ENCODE peak calls at places on chromosomes 7 and 10, in four cellular contexts. F, P, M and Y are unnamed samples.

GRCh38 chr7:42617781-42618457 is 294.0 kb downstream of the C7orf25 start:
- DNase-seq in M (no peak), P (no peak), F (no peak), Y (no peak)

GRCh38 chr7:127187740-127188139 is 65.0 kb downstream of the GRM8 start:
- DNase-seq in F (no peak), M (no peak), P (no peak), Y (no peak)

GRCh38 chr10:33252794-33253203 is 81.7 kb downstream of the NRP1 start:
- DNase-seq in F (no peak), M (no peak), P (no peak), Y (no peak)

GRCh38 chr7:114720725-114721124 is 201.2 kb upstream of the MDFIC start:
- DNase-seq in P (no peak), F (no peak), M (no peak), Y (no peak)

GRCh38 chr10:1367938-1368697 is 311.9 kb downstream of the WDR37 start:
- DNase-seq in F (no peak), M (no peak), P (no peak), Y (no peak)

GRCh38 chr7:47574473-47575328 is 7.2 kb downstream of the TNS3 start:
- DNase-seq in M (no peak), P (peak; percentile 69), F (no peak), Y (no peak)

GRCh38 chr10:131477457-131478205 is 166.1 kb upstream of the TCERG1L start:
- DNase-seq in F (no peak), M (no peak), P (no peak), Y (no peak)

GRCh38 chr7:30019960-30020359 is 6.5 kb downstream of the FKBP14 start:
- DNase-seq in F (no peak), P (no peak), M (no peak), Y (no peak)

GRCh38 chr10:3740157-3740871 is 44.7 kb downstream of the KLF6 start:
- DNase-seq in F (no peak), M (no peak), P (no peak), Y (no peak)

GRCh38 chr10:73061743-73062142 is 34.9 kb downstream of the P4HA1 start:
- DNase-seq in F (no peak), P (no peak), M (no peak), Y (no peak)

GRCh38 chr7:47552631-47553030 is 29.3 kb downstream of the TNS3 start:
- DNase-seq in P (peak; percentile 35), F (peak; percentile 35), M (no peak), Y (no peak)

GRCh38 chr7:83599131-83599530 is 49.8 kb downstream of the SEMA3E start:
- DNase-seq in P (no peak), F (no peak), M (no peak), Y (no peak)

GRCh38 chr7:119341822-119342221 is 931.2 kb upstream of the KCND2 start:
- DNase-seq in P (no peak), M (no peak), F (no peak), Y (no peak)

GRCh38 chr7:142785841-142786250 is 15.1 kb downstream of the PRSS2 start:
- DNase-seq in M (no peak), F (no peak), P (no peak), Y (no peak)

GRCh38 chr7:143877076-143877475 is 24.9 kb downstream of the TCAF1 start:
- DNase-seq in F (no peak), M (no peak), P (no peak), Y (no peak)

GRCh38 chr7:80916770-80917681 is 1.8 kb downstream of the SEMA3C start:
- DNase-seq in P (no peak), M (no peak), F (no peak), Y (no peak)

GRCh38 chr7:24029068-24029467 is 254.9 kb upstream of the NPY start:
- DNase-seq in M (no peak), P (no peak), F (no peak), Y (no peak)

GRCh38 chr10:22252801-22253577 is 35.2 kb upstream of the EBLN1 start:
- DNase-seq in F (peak; percentile 72), M (peak; percentile 12), P (no peak), Y (peak; percentile 23)

GRCh38 chr7:31767686-31768358 is 80.8 kb downstream of the PPP1R17 start:
- DNase-seq in M (no peak), P (no peak), F (no peak), Y (no peak)

GRCh38 chr10:94349327-94349726 is 13.4 kb downstream of the NOC3L start:
- DNase-seq in P (no peak), F (no peak), M (no peak), Y (no peak)

GRCh38 chr10:86941426-86941825 is 16.0 kb downstream of the MMRN2 start:
- DNase-seq in P (no peak), M (no peak), F (no peak), Y (no peak)

GRCh38 chr10:103514244-103514643 is 20.7 kb downstream of the NEURL1 start:
- DNase-seq in P (no peak), M (no peak), F (no peak), Y (no peak)

GRCh38 chr7:6139189-6139996 is 108.2 kb downstream of the ANKRD61 start:
- DNase-seq in P (no peak), M (no peak), F (no peak), Y (no peak)

GRCh38 chr10:118369806-118370205 is 27.7 kb upstream of the FAM204A start:
- DNase-seq in P (no peak), F (no peak), M (no peak), Y (no peak)

GRCh38 chr7:143372070-143372469 is 9.1 kb upstream of the ZYX start:
- DNase-seq in P (no peak), M (no peak), F (peak; percentile 77), Y (peak; percentile 81)

DNA sequence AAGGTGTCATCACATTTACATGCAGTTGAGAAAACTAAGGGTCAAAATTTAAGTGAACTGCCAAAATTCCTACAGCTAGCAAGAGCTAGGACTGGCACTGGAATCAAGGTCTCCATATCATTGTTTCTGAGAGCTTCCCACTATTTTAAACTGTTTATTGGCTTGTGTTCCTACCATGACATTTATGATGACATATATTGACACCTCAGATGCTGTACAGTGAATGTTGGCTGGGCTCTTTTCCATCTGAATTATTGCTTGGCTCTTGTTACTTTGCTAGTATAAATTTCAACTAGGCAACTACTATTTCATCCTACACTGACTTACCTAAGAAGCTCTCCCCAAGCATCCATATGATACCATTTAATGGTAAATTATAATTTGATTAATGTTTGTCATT is 2.0 kb downstream of the THSD7A start:
- DNase-seq in P (no peak), M (no peak), F (no peak), Y (no peak)
- H3K4me3 ChIP-seq in P (no peak overlapping the region), M (no peak overlapping the region), F (no peak overlapping the region), Y (no peak overlapping the region)

GRCh38 chr10:101096378-101096777 is 34.6 kb downstream of the KAZALD1 start:
- DNase-seq in M (no peak), F (no peak), P (no peak), Y (no peak)

GRCh38 chr10:101092742-101093386 is 31.1 kb downstream of the KAZALD1 start:
- DNase-seq in P (no peak), F (no peak), M (no peak), Y (no peak)

GRCh38 chr10:101094113-101094512 is 32.3 kb downstream of the KAZALD1 start:
- DNase-seq in M (no peak), P (no peak), F (no peak), Y (no peak)

GRCh38 chr10:101097881-101098280 is 33.2 kb upstream of the TLX1 start:
- DNase-seq in M (no peak), P (no peak), F (no peak), Y (no peak)

DNA sequence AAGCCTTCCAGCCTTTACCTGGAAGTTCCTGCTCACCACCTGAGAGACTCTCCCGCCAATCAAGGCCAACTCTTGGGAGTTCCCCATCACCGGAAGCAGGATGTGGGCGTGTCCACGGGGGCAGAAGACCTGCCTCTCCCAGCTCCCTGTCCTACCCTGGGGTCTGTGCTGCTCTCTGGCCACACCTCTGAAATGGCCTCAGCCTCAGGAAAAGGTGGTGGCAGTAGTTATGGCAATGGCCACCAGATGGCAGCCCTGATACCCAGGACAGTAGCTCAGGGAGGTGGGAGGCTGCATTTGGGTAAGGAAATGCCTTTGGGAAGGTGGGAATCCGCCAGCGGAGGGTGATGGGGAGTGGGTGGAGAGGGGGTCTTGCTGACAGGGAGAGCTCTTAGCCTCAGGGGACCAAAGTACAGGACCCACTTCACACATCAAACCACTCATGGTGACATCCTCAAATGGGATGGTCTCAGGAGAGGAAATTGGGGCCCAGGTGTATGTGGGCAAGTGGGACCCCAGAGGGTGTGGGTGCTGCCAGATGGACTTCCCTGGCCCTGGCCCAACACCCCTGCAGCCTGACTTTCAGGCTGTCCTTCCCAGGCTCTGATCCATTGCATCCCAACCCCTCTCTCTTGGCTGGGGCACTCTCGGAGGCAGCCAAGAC is 33.9 kb downstream of the KAZALD1 start:
- DNase-seq in P (peak; percentile 51), M (peak; percentile 64), F (peak; percentile 77), Y (peak; percentile 42)
- H3K4me3 ChIP-seq in P (no peak overlapping the region), M (no peak overlapping the region), F (no peak overlapping the region), Y (no peak overlapping the region)

DNA sequence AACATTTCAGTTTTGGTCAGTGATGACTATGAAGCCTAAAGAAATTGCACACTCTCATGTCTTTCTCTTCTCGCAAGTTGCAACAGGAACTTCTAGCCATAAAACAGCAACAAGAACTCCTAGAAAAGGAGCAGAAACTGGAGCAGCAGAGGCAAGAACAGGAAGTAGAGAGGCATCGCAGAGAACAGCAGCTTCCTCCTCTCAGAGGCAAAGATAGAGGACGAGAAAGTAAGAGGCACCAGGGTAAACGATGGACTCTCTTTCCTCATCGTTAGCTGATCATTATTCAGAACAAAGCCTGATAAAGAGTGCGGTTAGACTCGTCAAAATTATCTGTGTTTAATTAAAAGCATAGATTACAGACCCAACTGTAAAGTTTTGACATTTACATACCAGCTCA is 94.7 kb downstream of the HDAC9 start:
- DNase-seq in P (no peak), M (no peak), F (no peak), Y (no peak)
- H3K4me3 ChIP-seq in P (no peak overlapping the region), M (no peak overlapping the region), F (no peak overlapping the region), Y (no peak overlapping the region)

GRCh38 chr7:116672596-116673503 is 854 bp downstream of the MET start:
- DNase-seq in P (no peak), F (peak; percentile 75), M (peak; percentile 19), Y (no peak)

GRCh38 chr7:116671681-116672595 is at the start of gene MET:
- DNase-seq in F (peak; percentile 91), M (peak; percentile 82), P (peak; percentile 24), Y (peak; percentile 81)

GRCh38 chr7:116670409-116671036 is 1.5 kb upstream of the MET start:
- DNase-seq in M (no peak), P (no peak), F (no peak), Y (no peak)

GRCh38 chr7:116669769-116670168 is 2.2 kb upstream of the MET start:
- DNase-seq in M (no peak), F (no peak), P (no peak), Y (no peak)

GRCh38 chr7:116671111-116671510 is 885 bp upstream of the MET start:
- DNase-seq in F (no peak), P (no peak), M (no peak), Y (no peak)
- H3K4me3 ChIP-seq in F (peak overlapping the region; percentile 81), P (no peak overlapping the region), M (no peak overlapping the region), Y (peak overlapping the region; percentile 62)

GRCh38 chr10:58275908-58276307 is 6.9 kb downstream of the CISD1 start:
- DNase-seq in M (no peak), P (no peak), F (no peak), Y (no peak)
- H3K4me3 ChIP-seq in M (no peak overlapping the region), P (no peak overlapping the region), F (no peak overlapping the region), Y (no peak overlapping the region)

GRCh38 chr10:26520575-26520974 is 82.4 kb downstream of the APBB1IP start:
- DNase-seq in M (no peak), F (no peak), P (no peak), Y (no peak)
- H3K4me3 ChIP-seq in M (no peak overlapping the region), F (no peak overlapping the region), P (no peak overlapping the region), Y (no peak overlapping the region)